ENCODE peak calls at places on chromosome 2, in seven cellular contexts. L is SK-N-SH, U is HCT116, Z is K562, J is HepG2, M is H1, D is GM12878. O is an unnamed sample.

GRCh38 chr2:111176867-111177266 is 56.2 kb downstream of the BCL2L11 start:
- DNase-seq in J (no peak), Z (no peak), U (no peak), L (no peak), M (no peak), D (no peak), O (no peak)

GRCh38 chr2:14235667-14236066 is 396.9 kb upstream of the LRATD1 start:
- DNase-seq in D (no peak), M (no peak), J (no peak), U (no peak), L (no peak), Z (no peak), O (no peak)

GRCh38 chr2:42938671-42939370 is 146.4 kb upstream of the HAAO start:
- DNase-seq in J (no peak), L (no peak), U (no peak), D (no peak), Z (no peak), M (no peak), O (no peak)

GRCh38 chr2:136212426-136213378 is 94.8 kb upstream of the CXCR4 start:
- DNase-seq in D (peak; percentile 34), J (no peak), M (no peak), L (no peak), U (no peak), Z (no peak), O (no peak)

GRCh38 chr2:99067871-99068270 is 73.6 kb upstream of the C2orf15 start:
- DNase-seq in M (no peak), Z (no peak), D (no peak), L (no peak), U (no peak), J (no peak), O (no peak)

GRCh38 chr2:158724803-158725271 is 70.3 kb upstream of the DAPL1 start:
- DNase-seq in D (no peak), L (no peak), M (no peak), Z (no peak), U (no peak), J (no peak), O (no peak)

GRCh38 chr2:149931486-149931885 is 343.9 kb upstream of the MMADHC start:
- DNase-seq in L (no peak), Z (no peak), D (no peak), J (no peak), U (no peak), M (no peak), O (no peak)

GRCh38 chr2:179250848-179251504 is 13.7 kb downstream of the SESTD1 start:
- DNase-seq in L (no peak), J (no peak), M (no peak), Z (no peak), U (no peak), D (no peak), O (no peak)

GRCh38 chr2:31413876-31414550 is 529 bp downstream of the XDH start:
- DNase-seq in M (no peak), Z (no peak), U (no peak), J (no peak), L (peak; percentile 27), D (no peak), O (no peak)

GRCh38 chr2:137802038-137802437 is 162.2 kb upstream of the HNMT start:
- DNase-seq in J (no peak), Z (no peak), U (no peak), L (no peak), D (no peak), M (no peak), O (no peak)

GRCh38 chr2:164960159-164960558 is 4.8 kb upstream of the SLC38A11 start:
- DNase-seq in U (no peak), Z (no peak), J (no peak), L (no peak), M (no peak), D (no peak), O (no peak)

GRCh38 chr2:210671065-210671464 is 114.7 kb downstream of the CPS1 start:
- DNase-seq in M (no peak), D (no peak), L (no peak), Z (no peak), J (no peak), U (no peak), O (no peak)

GRCh38 chr2:28765316-28765715 is 13.7 kb downstream of the PPP1CB start:
- DNase-seq in D (no peak), M (no peak), J (no peak), Z (no peak), L (no peak), U (no peak), O (no peak)

GRCh38 chr2:155145758-155146229 is 447.3 kb downstream of the KCNJ3 start:
- DNase-seq in U (no peak), M (no peak), J (no peak), L (no peak), Z (no peak), D (peak; percentile 94), O (no peak)

GRCh38 chr2:188415754-188416083 is 124.0 kb downstream of the GULP1 start:
- DNase-seq in J (no peak), Z (no peak), M (no peak), D (no peak), U (no peak), L (no peak), O (no peak)

GRCh38 chr2:38622210-38622609 is 19.5 kb upstream of the HNRNPLL start:
- DNase-seq in Z (no peak), J (no peak), M (no peak), L (no peak), U (no peak), D (no peak), O (no peak)

GRCh38 chr2:18889565-18890332 is 300.4 kb upstream of the NT5C1B start:
- DNase-seq in Z (no peak), U (no peak), L (no peak), M (no peak), J (peak; percentile 93), D (no peak), O (no peak)

GRCh38 chr2:241808701-241809382 is at the start of gene NEU4:
- DNase-seq in Z (peak; percentile 2), U (no peak), J (peak; percentile 87), D (no peak), L (peak; percentile 51), M (peak; percentile 62), O (no peak)

DNA sequence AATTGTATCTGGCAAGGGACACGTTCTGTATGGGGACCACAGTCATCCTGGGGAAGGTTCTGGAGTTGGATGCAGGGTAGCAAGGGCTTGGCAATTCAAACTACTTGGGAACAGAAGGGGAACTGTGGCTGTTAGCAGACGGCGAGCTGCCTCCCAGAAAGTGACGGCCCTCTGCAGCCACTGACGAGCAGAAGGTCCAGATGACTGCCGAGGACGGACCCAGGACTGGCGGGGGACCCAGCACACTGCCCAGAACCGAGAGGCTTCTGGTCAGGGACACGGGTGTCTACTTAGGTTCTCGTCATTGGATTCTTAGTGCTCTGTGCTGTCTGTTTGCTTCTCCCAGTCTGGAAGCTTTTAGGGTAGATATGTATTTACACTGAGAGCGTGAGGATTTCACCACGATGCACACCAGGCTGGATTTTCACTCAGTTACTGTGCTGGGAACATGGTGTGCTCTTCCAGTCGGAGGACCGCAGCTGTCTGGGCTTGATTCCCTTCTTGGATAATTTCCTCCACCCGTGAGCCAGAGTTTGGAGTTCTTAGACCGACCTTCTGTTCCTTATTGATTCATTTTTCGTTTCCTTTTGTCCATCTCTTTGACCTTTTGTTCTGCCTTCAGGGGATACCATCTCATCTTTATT is 13.4 kb downstream of the GPR35 start:
- DNase-seq in J (no peak), Z (no peak), M (no peak), U (no peak), L (no peak), D (no peak), O (no peak)
- TF ChIP-seq SIN3A in J (no peak), Z (no peak), M (no peak), U (no peak), L (no peak), D (no peak), O (no peak)

DNA sequence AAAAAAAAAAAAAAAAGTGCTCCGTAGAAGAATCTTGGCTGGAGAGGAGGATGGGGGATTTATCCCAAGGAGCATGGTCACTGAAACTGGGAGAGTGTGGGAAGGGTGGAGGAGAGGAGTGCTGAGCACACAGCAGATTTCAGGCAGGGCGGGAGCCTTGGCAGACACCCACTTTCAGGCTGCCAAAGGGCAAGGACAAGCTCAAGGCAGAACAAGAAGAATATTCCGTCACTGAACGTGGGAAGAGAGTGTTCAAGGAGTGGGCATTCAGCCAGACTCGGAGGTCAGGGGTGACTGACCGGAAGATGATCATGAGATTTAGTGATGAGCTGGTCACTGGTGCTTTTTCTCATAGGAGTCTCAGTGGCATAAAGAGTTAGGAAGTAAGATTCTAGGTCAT is 136.2 kb upstream of the RASGRP3 start:
- DNase-seq in J (no peak), Z (no peak), M (no peak), U (no peak), L (no peak), D (no peak), O (no peak)
- TF ChIP-seq SIN3A in J (no peak), Z (no peak), M (no peak), U (no peak), L (no peak), D (no peak), O (no peak)

GRCh38 chr2:236531991-236532390 is 37.6 kb upstream of the ACKR3 start:
- DNase-seq in M (no peak), U (no peak), Z (no peak), D (no peak), J (no peak), L (no peak), O (no peak)
- TF ChIP-seq SIN3A in M (no peak), U (no peak), Z (no peak), D (no peak), J (no peak), L (no peak), O (no peak)

GRCh38 chr2:88350641-88351601 is 101.6 kb downstream of the FOXI3 start:
- DNase-seq in M (peak; percentile 96), D (no peak), J (peak; percentile 27), U (peak; percentile 65), Z (peak; percentile 76), L (peak; percentile 79), O (peak; percentile 33)
- TF ChIP-seq SIN3A in M (peak; percentile 38), D (no peak), J (no peak), U (no peak), Z (no peak), L (no peak), O (no peak)

O was measured in Panc1.